ENCODE peak calls at places on chromosomes 16 and 17, in six cellular contexts. D is GM12878, M is HCT116, Z is SK-N-SH, P is NT2/D1, Y is K562. K is an unnamed sample.

GRCh38 chr17:60149691-60150582 is at the start of gene CA4:
- DNase-seq in D (no peak), M (no peak), Z (peak; percentile 84), P (no peak), Y (no peak), K (no peak)

GRCh38 chr17:28745052-28745776 is 1.4 kb downstream of the TRAF4 start:
- DNase-seq in D (no peak), M (no peak), Z (peak; percentile 58), P (no peak), Y (peak; percentile 35), K (no peak)

GRCh38 chr17:59565959-59566324 is 532 bp downstream of the DHX40 start:
- DNase-seq in D (no peak), M (peak; percentile 81), Z (peak; percentile 88), P (peak; percentile 43), Y (peak; percentile 78), K (no peak)

GRCh38 chr17:3890082-3890892 is 2.6 kb downstream of the CAMKK1 start:
- DNase-seq in D (no peak), M (peak; percentile 52), Z (peak; percentile 83), P (no peak), Y (peak; percentile 21), K (no peak)

GRCh38 chr17:1078062-1078711 is 81.3 kb downstream of the TIMM22 start:
- DNase-seq in D (no peak), M (no peak), Z (peak; percentile 58), P (no peak), Y (no peak), K (peak; percentile 67)

GRCh38 chr17:38749222-38750043 is 1.3 kb upstream of the PCGF2 start:
- DNase-seq in D (no peak), M (peak; percentile 56), Z (peak; percentile 65), P (no peak), Y (peak; percentile 83), K (peak; percentile 84)

GRCh38 chr16:57801856-57802634 is at the start of gene KIFC3:
- DNase-seq in D (no peak), M (no peak), Z (peak; percentile 93), P (no peak), Y (peak; percentile 88), K (no peak)

GRCh38 chr17:60372790-60373483 is 19.0 kb downstream of the USP32 start:
- DNase-seq in D (no peak), M (no peak), Z (no peak), P (no peak), Y (no peak), K (no peak)

GRCh38 chr17:63685021-63685420 is 14.9 kb downstream of the LIMD2 start:
- DNase-seq in D (no peak), M (no peak), Z (no peak), P (no peak), Y (no peak), K (no peak)

GRCh38 chr17:63689479-63689878 is 10.4 kb downstream of the LIMD2 start:
- DNase-seq in D (no peak), M (no peak), Z (no peak), P (no peak), Y (no peak), K (no peak)

GRCh38 chr17:63685578-63685977 is 14.3 kb downstream of the LIMD2 start:
- DNase-seq in D (no peak), M (no peak), Z (no peak), P (no peak), Y (no peak), K (no peak)

GRCh38 chr17:63686138-63686685 is 13.7 kb downstream of the LIMD2 start:
- DNase-seq in D (no peak), M (no peak), Z (no peak), P (no peak), Y (no peak), K (no peak)

DNA sequence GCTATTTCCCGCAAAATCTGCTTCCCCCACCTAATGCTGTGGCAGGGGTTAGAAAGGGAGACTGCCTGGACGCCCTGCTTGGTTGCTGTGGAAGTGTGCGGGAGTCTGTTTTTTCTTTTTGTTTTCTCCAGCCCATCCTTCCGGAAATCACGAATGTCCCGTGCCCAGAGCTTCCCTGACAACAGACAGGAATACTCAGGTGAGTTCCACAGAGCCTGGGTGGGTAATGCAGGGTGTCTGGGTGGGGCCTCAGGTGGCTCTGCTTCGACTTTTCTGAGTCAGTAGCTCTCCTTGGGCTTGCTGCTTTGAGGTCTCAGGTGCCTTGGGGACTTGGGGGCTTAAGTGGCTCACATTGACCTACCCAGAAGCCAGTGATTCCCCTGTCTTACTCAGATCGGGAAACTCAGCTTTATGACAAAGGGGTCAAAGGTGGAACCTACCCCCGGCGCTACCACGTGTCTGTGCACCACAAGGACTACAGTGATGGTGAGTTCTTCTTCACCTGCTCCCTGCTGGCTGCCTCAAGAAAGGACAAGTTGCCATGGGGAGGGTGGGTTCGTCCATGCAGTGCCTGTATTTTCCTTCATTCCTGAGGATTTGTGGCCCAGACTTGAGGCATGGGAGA is 11.4 kb downstream of the LIMD2 start:
- DNase-seq in D (no peak), M (no peak), Z (no peak), P (no peak), Y (no peak), K (no peak)
- TF ChIP-seq YY1 in D (no peak), M (no peak), Z (no peak), P (no peak), Y (no peak), K (no peak)

GRCh38 chr17:78684026-78684425 is 98.0 kb downstream of the CYTH1 start:
- DNase-seq in D (no peak), M (no peak), Z (no peak), P (no peak), Y (no peak), K (no peak)
- H3K4me1 ChIP-seq in D (peaks cover 15% of the 10 kb centered on the region), M (peaks cover 5% of the 10 kb centered on the region), Z (peaks cover 7% of the 10 kb centered on the region), P (peaks cover 14% of the 10 kb centered on the region), Y (no peaks in the 10 kb centered on the region), K (peaks cover 2% of the 10 kb centered on the region)

DNA sequence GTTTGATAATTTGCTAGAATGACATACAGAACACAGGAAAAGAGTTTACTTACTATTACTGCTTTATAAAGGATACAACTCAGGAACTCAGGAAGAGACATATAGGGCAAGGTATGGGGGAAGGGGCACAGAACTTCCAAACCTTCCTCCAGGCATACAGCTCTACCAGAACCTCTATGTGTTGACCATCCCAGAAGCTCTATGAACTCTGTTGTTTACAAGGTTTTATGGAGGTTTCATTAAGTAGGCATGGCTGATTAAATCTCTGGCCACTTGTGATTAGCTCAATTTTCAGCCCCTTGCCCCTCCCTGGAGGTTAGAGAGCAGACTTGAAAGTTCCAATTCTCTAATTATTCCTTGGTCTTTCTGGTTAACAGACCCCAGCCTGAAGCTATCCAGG is 60.2 kb upstream of the C17orf78 start:
- DNase-seq in D (no peak), M (no peak), Z (no peak), P (no peak), Y (no peak), K (no peak)
- TF ChIP-seq YY1 in D (no peak), M (no peak), Z (no peak), P (no peak), Y (no peak), K (no peak)

GRCh38 chr16:11671676-11672075 is 3.4 kb downstream of the SNN start:
- DNase-seq in D (no peak), M (no peak), Z (no peak), P (no peak), Y (no peak), K (no peak)
- H3K4me1 ChIP-seq in D (peaks cover 48% of the 10 kb centered on the region), M (peaks cover 40% of the 10 kb centered on the region), Z (no peaks in the 10 kb centered on the region), P (peaks cover 42% of the 10 kb centered on the region), Y (peaks cover 4% of the 10 kb centered on the region), K (peaks cover 5% of the 10 kb centered on the region)

GRCh38 chr17:64459284-64459747 is 10.4 kb downstream of the MILR1 start:
- DNase-seq in D (no peak), M (peak; percentile 59), Z (no peak), P (no peak), Y (no peak), K (no peak)
- TF ChIP-seq YY1 in D (no peak), M (no peak), Z (no peak), P (no peak), Y (no peak), K (no peak)

DNA sequence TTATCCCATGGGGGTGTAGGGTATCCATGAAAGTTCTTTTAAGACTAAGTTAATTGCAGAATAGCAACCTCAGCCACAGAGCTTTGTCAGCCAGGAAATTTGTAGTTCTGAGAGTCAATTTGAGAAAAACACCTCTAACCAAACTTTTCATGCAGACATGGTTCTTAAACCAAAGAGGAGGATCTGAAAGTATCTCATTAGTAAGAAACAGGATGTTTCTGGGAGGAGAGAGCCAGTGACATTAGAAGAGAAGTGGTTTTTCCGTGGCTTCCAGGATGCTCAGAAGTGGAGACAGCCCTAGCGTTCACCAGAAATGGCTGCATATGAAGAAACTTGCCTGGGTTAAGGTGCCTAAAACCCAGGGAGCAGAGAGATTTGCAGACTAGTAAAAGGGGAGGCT is 7.9 kb downstream of the GNAO1 start:
- DNase-seq in D (peak; percentile 39), M (no peak), Z (no peak), P (no peak), Y (no peak), K (no peak)
- H3K4me1 ChIP-seq in D (peaks cover 22% of the 10 kb centered on the region), M (no peaks in the 10 kb centered on the region), Z (no peaks in the 10 kb centered on the region), P (no peaks in the 10 kb centered on the region), Y (no peaks in the 10 kb centered on the region), K (peaks cover 12% of the 10 kb centered on the region)

GRCh38 chr16:75494696-75495601 is at the start of gene CHST6:
- DNase-seq in D (no peak), M (no peak), Z (peak; percentile 67), P (no peak), Y (peak; percentile 56), K (peak; percentile 91)
- TF ChIP-seq YY1 in D (no peak), M (no peak), Z (no peak), P (no peak), Y (no peak), K (no peak)

DNA sequence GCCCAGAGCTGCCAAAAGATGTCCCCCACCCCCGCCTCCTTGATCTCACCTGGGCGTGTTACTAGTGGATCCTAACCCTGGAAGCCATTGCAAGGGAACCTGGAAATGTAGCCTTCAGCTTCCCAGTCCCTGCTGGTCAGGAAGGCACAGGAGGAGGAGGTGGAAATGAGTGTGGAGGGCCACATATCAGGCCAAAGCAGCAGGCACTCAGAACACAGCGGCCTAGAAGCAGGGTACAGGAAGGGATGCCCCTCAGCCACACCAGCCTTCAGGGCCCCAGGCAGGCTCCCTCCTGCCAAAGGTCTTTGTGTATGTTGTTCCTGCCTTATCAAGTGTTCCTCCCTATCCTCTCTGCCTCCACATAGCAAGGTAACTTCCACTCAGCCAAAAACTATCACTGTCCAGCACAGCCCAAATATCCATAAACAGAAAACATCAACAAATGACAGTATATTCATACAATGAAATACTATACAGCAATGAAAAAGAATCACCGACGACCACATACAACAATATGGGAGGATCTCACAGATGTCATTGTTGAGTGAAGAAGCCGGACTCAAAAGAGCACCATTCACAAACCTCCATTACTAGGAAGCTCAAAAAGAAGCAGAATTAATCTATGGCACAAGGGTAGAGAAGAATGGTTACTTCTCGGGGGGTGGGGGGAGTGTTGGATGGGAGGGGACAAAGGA is 28.2 kb upstream of the TNFRSF13B start:
- DNase-seq in D (no peak), M (no peak), Z (no peak), P (no peak), Y (no peak), K (no peak)
- H3K4me1 ChIP-seq in D (no peaks in the 10 kb centered on the region), M (no peaks in the 10 kb centered on the region), Z (no peaks in the 10 kb centered on the region), P (peaks cover 7% of the 10 kb centered on the region), Y (no peaks in the 10 kb centered on the region), K (peaks cover 4% of the 10 kb centered on the region)

K was measured in H1.